ENCODE peak calls at places on chromosomes 2 and 18, in four cellular contexts. One of them, this sample, is unnamed.

GRCh38 chr2:31688282-31688681 is 107.5 kb upstream of the SRD5A2 start:
- DNase-seq in lower lobe of right lung: no peak
- DNase-seq in heart left ventricle: no peak
- DNase-seq in effector memory CD4-positive, alpha-beta T cell: no peak
- DNase-seq in this sample: no peak

GRCh38 chr2:71889991-71890684 is 257.5 kb downstream of the CYP26B1 start:
- DNase-seq in effector memory CD4-positive, alpha-beta T cell: no peak
- DNase-seq in heart left ventricle: no peak
- DNase-seq in lower lobe of right lung: no peak
- DNase-seq in this sample: no peak

GRCh38 chr2:68832161-68832869 is 38.9 kb downstream of the BMP10 start:
- DNase-seq in effector memory CD4-positive, alpha-beta T cell: peak; percentile 9
- DNase-seq in heart left ventricle: no peak
- DNase-seq in lower lobe of right lung: peak; percentile 78
- DNase-seq in this sample: peak; percentile 16

GRCh38 chr18:58785171-58785805 is 79.4 kb upstream of the ZNF532 start:
- DNase-seq in heart left ventricle: no peak
- DNase-seq in effector memory CD4-positive, alpha-beta T cell: no peak
- DNase-seq in lower lobe of right lung: no peak
- DNase-seq in this sample: peak; percentile 21

GRCh38 chr2:140117371-140117770 is 1337.2 kb upstream of the NXPH2 start:
- DNase-seq in heart left ventricle: no peak
- DNase-seq in effector memory CD4-positive, alpha-beta T cell: no peak
- DNase-seq in lower lobe of right lung: no peak
- DNase-seq in this sample: no peak

GRCh38 chr18:28073658-28074057 is 103.3 kb downstream of the CDH2 start:
- DNase-seq in lower lobe of right lung: no peak
- DNase-seq in heart left ventricle: no peak
- DNase-seq in effector memory CD4-positive, alpha-beta T cell: no peak
- DNase-seq in this sample: no peak

GRCh38 chr2:188786368-188786781 is 187.8 kb upstream of the COL3A1 start:
- DNase-seq in heart left ventricle: no peak
- DNase-seq in lower lobe of right lung: no peak
- DNase-seq in effector memory CD4-positive, alpha-beta T cell: no peak
- DNase-seq in this sample: peak; percentile 7

GRCh38 chr2:120261387-120262006 is 8.8 kb downstream of the RALB start:
- DNase-seq in lower lobe of right lung: no peak
- DNase-seq in heart left ventricle: no peak
- DNase-seq in effector memory CD4-positive, alpha-beta T cell: no peak
- DNase-seq in this sample: no peak

GRCh38 chr2:39377226-39377939 is 59.7 kb downstream of the MAP4K3 start:
- DNase-seq in lower lobe of right lung: no peak
- DNase-seq in effector memory CD4-positive, alpha-beta T cell: no peak
- DNase-seq in heart left ventricle: no peak
- DNase-seq in this sample: no peak

GRCh38 chr2:146764301-146764700 is 1080.5 kb upstream of the ACVR2A start:
- DNase-seq in lower lobe of right lung: no peak
- DNase-seq in effector memory CD4-positive, alpha-beta T cell: no peak
- DNase-seq in heart left ventricle: no peak
- DNase-seq in this sample: no peak

GRCh38 chr2:52959801-52960200 is 807.8 kb upstream of the CHAC2 start:
- DNase-seq in heart left ventricle: no peak
- DNase-seq in effector memory CD4-positive, alpha-beta T cell: no peak
- DNase-seq in lower lobe of right lung: no peak
- DNase-seq in this sample: no peak

GRCh38 chr2:237026981-237027711 is 58.5 kb upstream of the COPS8 start:
- DNase-seq in effector memory CD4-positive, alpha-beta T cell: peak; percentile 14
- DNase-seq in lower lobe of right lung: peak; percentile 84
- DNase-seq in heart left ventricle: peak; percentile 82
- DNase-seq in this sample: peak; percentile 73

GRCh38 chr2:54081574-54081973 is 33.8 kb upstream of the ACYP2 start:
- DNase-seq in effector memory CD4-positive, alpha-beta T cell: no peak
- DNase-seq in heart left ventricle: no peak
- DNase-seq in lower lobe of right lung: no peak
- DNase-seq in this sample: no peak

GRCh38 chr2:128384956-128385355 is 66.3 kb upstream of the HS6ST1 start:
- DNase-seq in effector memory CD4-positive, alpha-beta T cell: no peak
- DNase-seq in lower lobe of right lung: peak; percentile 41
- DNase-seq in heart left ventricle: peak; percentile 21
- DNase-seq in this sample: no peak

GRCh38 chr2:67272195-67272594 is 124.9 kb upstream of the ETAA1 start:
- DNase-seq in lower lobe of right lung: no peak
- DNase-seq in effector memory CD4-positive, alpha-beta T cell: no peak
- DNase-seq in heart left ventricle: no peak
- DNase-seq in this sample: no peak

GRCh38 chr18:5969355-5970003 is 74.2 kb upstream of the TMEM200C start:
- DNase-seq in lower lobe of right lung: no peak
- DNase-seq in effector memory CD4-positive, alpha-beta T cell: no peak
- DNase-seq in heart left ventricle: no peak
- DNase-seq in this sample: no peak

GRCh38 chr2:41420219-41420618 is 627.6 kb upstream of the PKDCC start:
- DNase-seq in heart left ventricle: no peak
- DNase-seq in lower lobe of right lung: no peak
- DNase-seq in effector memory CD4-positive, alpha-beta T cell: no peak
- DNase-seq in this sample: no peak

GRCh38 chr2:127707890-127708648 is 6.8 kb downstream of the SFT2D3 start:
- DNase-seq in lower lobe of right lung: no peak
- DNase-seq in heart left ventricle: no peak
- DNase-seq in effector memory CD4-positive, alpha-beta T cell: no peak
- DNase-seq in this sample: no peak

GRCh38 chr2:190318931-190319556 is 582 bp downstream of the HIBCH start:
- DNase-seq in lower lobe of right lung: no peak
- DNase-seq in heart left ventricle: no peak
- DNase-seq in effector memory CD4-positive, alpha-beta T cell: no peak
- DNase-seq in this sample: no peak

GRCh38 chr18:50602466-50602865 is 42.6 kb downstream of the MAPK4 start:
- DNase-seq in effector memory CD4-positive, alpha-beta T cell: no peak
- DNase-seq in heart left ventricle: no peak
- DNase-seq in lower lobe of right lung: no peak
- DNase-seq in this sample: no peak

GRCh38 chr2:85892216-85892944 is 3.6 kb upstream of the ST3GAL5 start:
- DNase-seq in effector memory CD4-positive, alpha-beta T cell: no peak
- DNase-seq in heart left ventricle: no peak
- DNase-seq in lower lobe of right lung: no peak
- DNase-seq in this sample: no peak
- H3K36me3 ChIP-seq in effector memory CD4-positive, alpha-beta T cell: no peaks in the 10 kb centered on the region
- H3K36me3 ChIP-seq in heart left ventricle: no peaks in the 10 kb centered on the region
- H3K36me3 ChIP-seq in lower lobe of right lung: no peaks in the 10 kb centered on the region
- H3K36me3 ChIP-seq in this sample: no peaks in the 10 kb centered on the region

GRCh38 chr2:143840601-143841000 is 679.3 kb downstream of the ZEB2 start:
- DNase-seq in heart left ventricle: no peak
- DNase-seq in effector memory CD4-positive, alpha-beta T cell: no peak
- DNase-seq in lower lobe of right lung: no peak
- DNase-seq in this sample: no peak
- H3K36me3 ChIP-seq in heart left ventricle: no peaks in the 10 kb centered on the region
- H3K36me3 ChIP-seq in effector memory CD4-positive, alpha-beta T cell: no peaks in the 10 kb centered on the region
- H3K36me3 ChIP-seq in lower lobe of right lung: no peaks in the 10 kb centered on the region
- H3K36me3 ChIP-seq in this sample: no peaks in the 10 kb centered on the region

DNA sequence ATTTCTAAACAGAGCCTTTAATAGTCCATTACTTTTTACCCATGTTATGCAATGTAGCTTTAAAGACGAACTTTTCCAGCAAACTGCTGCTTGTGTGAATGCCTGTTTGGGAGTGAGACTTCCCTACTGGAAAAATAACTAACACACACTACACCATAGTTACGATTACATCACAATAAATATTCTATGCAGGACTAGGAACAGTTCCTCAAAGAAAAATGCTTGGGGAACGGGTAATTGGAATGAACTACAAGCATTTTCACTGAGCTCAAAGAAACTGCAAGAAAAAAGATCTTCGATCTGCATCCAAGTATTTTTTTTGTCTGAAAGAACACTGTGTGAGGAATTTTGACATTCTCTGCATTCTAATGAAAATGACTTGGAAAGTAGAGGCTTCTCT is 13.8 kb downstream of the LYPD1 start:
- DNase-seq in heart left ventricle: no peak
- DNase-seq in lower lobe of right lung: no peak
- DNase-seq in effector memory CD4-positive, alpha-beta T cell: no peak
- DNase-seq in this sample: no peak
- H3K36me3 ChIP-seq in heart left ventricle: no peaks in the 10 kb centered on the region
- H3K36me3 ChIP-seq in lower lobe of right lung: no peaks in the 10 kb centered on the region
- H3K36me3 ChIP-seq in effector memory CD4-positive, alpha-beta T cell: no peaks in the 10 kb centered on the region
- H3K36me3 ChIP-seq in this sample: no peaks in the 10 kb centered on the region

DNA sequence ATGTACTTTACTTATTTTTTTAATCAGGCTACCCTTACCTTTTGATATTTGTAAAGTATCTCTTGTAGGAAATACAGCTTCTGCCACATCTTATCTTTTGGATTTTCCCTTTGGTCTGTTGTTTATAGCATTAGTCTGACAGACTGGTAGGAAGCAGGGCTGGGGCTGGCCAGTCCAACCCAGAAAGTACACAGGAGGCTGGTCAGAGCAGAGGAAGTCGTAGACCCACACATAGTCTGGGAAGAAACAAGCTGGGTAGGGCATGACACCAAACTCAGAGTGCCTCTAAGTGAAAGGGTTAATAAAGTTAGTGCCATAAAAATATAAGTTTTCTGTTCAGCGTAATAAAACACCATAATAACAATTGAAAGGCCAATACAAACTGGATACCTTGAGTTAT is 51.7 kb downstream of the BOLA3 start:
- DNase-seq in effector memory CD4-positive, alpha-beta T cell: no peak
- DNase-seq in lower lobe of right lung: no peak
- DNase-seq in heart left ventricle: no peak
- DNase-seq in this sample: no peak
- H3K36me3 ChIP-seq in effector memory CD4-positive, alpha-beta T cell: peaks cover 58% of the 10 kb centered on the region
- H3K36me3 ChIP-seq in lower lobe of right lung: peaks cover 91% of the 10 kb centered on the region
- H3K36me3 ChIP-seq in heart left ventricle: peaks cover 73% of the 10 kb centered on the region
- H3K36me3 ChIP-seq in this sample: peaks cover 20% of the 10 kb centered on the region

DNA sequence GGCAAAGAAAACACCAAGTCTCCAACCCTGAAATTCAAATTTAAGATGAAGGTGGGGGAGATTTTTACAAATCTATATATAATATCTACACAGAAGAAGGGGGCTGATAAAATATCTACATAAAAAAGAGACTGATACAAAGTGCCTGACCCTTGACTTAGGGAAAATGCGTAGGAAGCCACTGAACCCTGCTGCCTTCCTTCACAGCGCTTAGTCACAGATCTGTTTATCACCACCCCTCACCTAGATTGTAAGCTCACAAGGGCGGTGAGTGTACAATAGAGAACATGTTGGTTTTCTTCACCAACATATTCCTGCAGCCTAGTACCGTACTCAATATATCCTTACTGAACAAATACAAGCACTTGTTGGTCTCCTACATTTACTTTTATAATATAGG is 54.3 kb downstream of the NOL10 start:
- DNase-seq in lower lobe of right lung: no peak
- DNase-seq in effector memory CD4-positive, alpha-beta T cell: no peak
- DNase-seq in heart left ventricle: no peak
- DNase-seq in this sample: no peak
- H3K36me3 ChIP-seq in lower lobe of right lung: peaks cover 63% of the 10 kb centered on the region
- H3K36me3 ChIP-seq in effector memory CD4-positive, alpha-beta T cell: peaks cover 12% of the 10 kb centered on the region
- H3K36me3 ChIP-seq in heart left ventricle: peaks cover 70% of the 10 kb centered on the region
- H3K36me3 ChIP-seq in this sample: no peaks in the 10 kb centered on the region

DNA sequence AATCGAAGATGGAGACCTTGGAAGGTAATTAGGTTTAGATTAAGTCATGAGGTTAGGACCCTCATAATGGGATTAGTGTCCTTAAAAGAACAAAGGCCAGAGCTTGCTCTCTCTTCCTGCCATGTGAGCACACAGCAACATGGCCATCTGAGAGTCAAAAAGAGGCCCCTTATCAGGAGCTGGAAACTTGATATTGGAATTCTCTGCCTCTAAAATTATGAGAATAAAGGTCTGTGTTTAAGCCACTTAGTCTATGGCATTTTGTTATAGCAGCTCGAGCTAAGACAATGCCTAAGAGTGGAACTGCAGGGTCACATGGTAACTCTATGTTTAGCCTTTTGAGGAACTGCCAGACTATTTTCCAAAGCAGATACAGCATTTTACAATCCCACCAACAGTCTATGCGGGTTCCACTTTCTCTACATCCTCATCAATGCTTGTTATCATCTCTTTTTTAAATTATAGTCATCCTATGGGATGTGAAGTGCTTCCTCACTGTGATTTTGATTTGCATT is 42.4 kb downstream of the THADA start:
- DNase-seq in heart left ventricle: no peak
- DNase-seq in effector memory CD4-positive, alpha-beta T cell: no peak
- DNase-seq in lower lobe of right lung: no peak
- DNase-seq in this sample: no peak
- H3K36me3 ChIP-seq in heart left ventricle: peaks cover 97% of the 10 kb centered on the region
- H3K36me3 ChIP-seq in effector memory CD4-positive, alpha-beta T cell: peaks cover 37% of the 10 kb centered on the region
- H3K36me3 ChIP-seq in lower lobe of right lung: peaks cover 96% of the 10 kb centered on the region
- H3K36me3 ChIP-seq in this sample: no peaks in the 10 kb centered on the region

GRCh38 chr2:10968176-10968575 is 56.4 kb downstream of the KCNF1 start:
- DNase-seq in effector memory CD4-positive, alpha-beta T cell: no peak
- DNase-seq in lower lobe of right lung: no peak
- DNase-seq in heart left ventricle: no peak
- DNase-seq in this sample: no peak
- H3K36me3 ChIP-seq in effector memory CD4-positive, alpha-beta T cell: no peaks in the 10 kb centered on the region
- H3K36me3 ChIP-seq in lower lobe of right lung: no peaks in the 10 kb centered on the region
- H3K36me3 ChIP-seq in heart left ventricle: no peaks in the 10 kb centered on the region
- H3K36me3 ChIP-seq in this sample: no peaks in the 10 kb centered on the region